ENCODE peak calls at places on chromosome 4, in eight cellular contexts. T is transverse colon, W is suprapubic skin, E is sigmoid colon, N is HCT116, Q is GM12878, X is HepG2, G is spleen. M is an unnamed sample.

GRCh38 chr4:31081375-31081774 is 361.2 kb downstream of the PCDH7 start:
- DNase-seq in Q (no peak), N (no peak), E (no peak), W (no peak), X (no peak), G (no peak), T (no peak), M (no peak)

GRCh38 chr4:168574581-168575295 is 77.9 kb downstream of the PALLD start:
- DNase-seq in E (no peak), G (no peak), N (peak; percentile 95), X (no peak), W (no peak), Q (no peak), T (no peak), M (no peak)

GRCh38 chr4:41358626-41359025 is 101.9 kb downstream of the UCHL1 start:
- DNase-seq in N (no peak), X (no peak), T (no peak), E (no peak), G (peak; percentile 36), W (no peak), Q (no peak), M (peak; percentile 64)

GRCh38 chr4:4864443-4864939 is 5.0 kb downstream of the MSX1 start:
- DNase-seq in E (no peak), X (no peak), G (peak; percentile 52), T (no peak), W (no peak), N (no peak), Q (no peak), M (no peak)

GRCh38 chr4:118034061-118034785 is at the start of gene NDST3:
- DNase-seq in G (peak; percentile 85), Q (no peak), E (no peak), W (no peak), N (peak; percentile 71), T (peak; percentile 39), X (peak; percentile 32), M (peak; percentile 78)

GRCh38 chr4:89727236-89727635 is 109.7 kb downstream of the SNCA start:
- DNase-seq in X (no peak), W (no peak), E (no peak), T (no peak), G (no peak), Q (no peak), N (no peak), M (no peak)

GRCh38 chr4:36230523-36230922 is 13.8 kb downstream of the ARAP2 start:
- DNase-seq in N (no peak), T (no peak), E (no peak), Q (no peak), X (no peak), G (no peak), W (no peak), M (no peak)

GRCh38 chr4:138248058-138248457 is 5.9 kb upstream of the SLC7A11 start:
- DNase-seq in X (no peak), T (no peak), G (no peak), W (no peak), N (no peak), Q (no peak), E (no peak), M (no peak)

GRCh38 chr4:150078996-150079581 is 844 bp downstream of the DCLK2 start:
- DNase-seq in X (no peak), W (no peak), Q (no peak), E (peak; percentile 77), N (no peak), G (peak; percentile 79), T (peak; percentile 37), M (no peak)

GRCh38 chr4:101019941-101020401 is 327.4 kb downstream of the PPP3CA start:
- DNase-seq in W (no peak), Q (peak; percentile 45), N (peak; percentile 90), E (no peak), T (no peak), G (no peak), X (peak; percentile 25), M (no peak)

GRCh38 chr4:6641164-6641970 is 882 bp downstream of the MRFAP1 start:
- DNase-seq in W (peak; percentile 81), E (no peak), G (peak; percentile 91), X (no peak), Q (no peak), T (peak; percentile 61), N (no peak), M (peak; percentile 40)

GRCh38 chr4:182245541-182246245 is 2.5 kb downstream of the TENM3 start:
- DNase-seq in X (no peak), W (no peak), N (no peak), T (no peak), Q (no peak), E (no peak), G (no peak), M (no peak)

GRCh38 chr4:184163813-184164212 is 53.9 kb downstream of the ENPP6 start:
- DNase-seq in W (no peak), X (peak; percentile 26), N (no peak), Q (no peak), E (no peak), T (peak; percentile 54), G (no peak), M (peak; percentile 77)

GRCh38 chr4:84028340-84028739 is 470.8 kb downstream of the NKX6-1 start:
- DNase-seq in E (no peak), X (no peak), W (no peak), G (no peak), N (peak; percentile 15), Q (no peak), T (no peak), M (no peak)

GRCh38 chr4:105683038-105683437 is 25.5 kb downstream of the INTS12 start:
- DNase-seq in N (no peak), W (no peak), X (no peak), G (no peak), E (no peak), Q (no peak), T (peak; percentile 76), M (peak; percentile 95)
- TF ChIP-seq POLR2AphosphoS5 in N (no peak), W (no peak), X (no peak), G (no peak), E (no peak), Q (no peak), T (no peak), M (no peak)

GRCh38 chr4:185717018-185717726 is 94.8 kb downstream of the SORBS2 start:
- DNase-seq in Q (no peak), W (no peak), X (no peak), E (no peak), G (peak; percentile 80), N (no peak), T (no peak), M (no peak)

GRCh38 chr4:185719493-185719843 is 92.5 kb downstream of the SORBS2 start:
- DNase-seq in T (no peak), G (no peak), X (no peak), E (no peak), Q (no peak), N (no peak), W (no peak), M (no peak)

GRCh38 chr4:185716008-185716976 is 95.7 kb downstream of the SORBS2 start:
- DNase-seq in T (no peak), G (no peak), E (no peak), X (no peak), W (no peak), N (no peak), Q (no peak), M (no peak)

GRCh38 chr4:185721190-185721948 is 90.6 kb downstream of the SORBS2 start:
- DNase-seq in T (no peak), Q (no peak), E (no peak), N (no peak), G (no peak), X (peak; percentile 68), W (no peak), M (no peak)

DNA sequence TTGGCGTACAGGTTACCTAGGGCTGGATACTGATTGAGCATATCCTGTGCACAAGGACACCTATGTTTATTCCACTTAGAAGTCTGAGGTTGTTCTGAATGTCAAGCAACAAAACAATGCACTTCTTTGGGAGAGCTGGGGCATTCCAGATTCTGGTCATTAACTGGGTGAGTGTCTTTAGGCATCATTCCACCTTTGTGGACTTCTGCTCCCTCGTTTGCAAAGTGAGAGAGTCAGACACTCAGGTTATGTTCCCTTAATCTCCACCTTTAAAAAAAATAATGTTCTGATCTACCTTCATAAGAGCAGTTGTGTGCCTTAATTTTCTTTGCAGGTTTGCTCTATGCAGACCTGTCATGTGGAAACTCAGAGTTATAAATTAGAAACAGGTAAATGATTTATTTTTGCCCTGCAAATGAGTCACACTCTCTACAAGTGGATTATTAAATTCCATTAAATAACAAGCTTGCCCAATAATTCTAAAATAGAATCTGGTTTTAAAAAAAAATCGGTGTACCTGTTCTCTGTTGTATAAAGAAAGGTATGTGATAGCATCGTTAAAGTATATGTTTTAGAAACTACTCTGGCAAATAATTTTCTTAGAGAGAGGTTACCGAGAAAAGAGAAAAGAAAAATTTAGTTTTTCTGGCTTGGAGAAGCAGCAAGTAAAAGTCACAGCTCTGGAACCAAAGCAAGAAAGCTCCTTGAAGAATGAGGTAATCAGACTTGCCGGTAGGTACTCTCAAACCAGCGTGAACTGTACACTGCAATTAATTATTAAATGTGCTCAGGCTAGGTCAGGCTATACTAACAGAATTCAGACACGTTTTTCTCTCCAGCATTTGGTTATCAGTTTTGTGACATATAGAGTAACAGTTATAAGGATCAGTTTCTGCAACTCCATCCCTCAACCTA is 93.2 kb downstream of the SORBS2 start:
- DNase-seq in Q (no peak), G (no peak), E (no peak), W (no peak), N (no peak), T (no peak), X (no peak), M (no peak)
- TF ChIP-seq CTCF in Q (no peak), G (no peak), E (no peak), W (no peak), N (no peak), T (no peak), X (no peak), M (no peak)

GRCh38 chr4:158770671-158771070 is 1.8 kb downstream of the FNIP2 start:
- DNase-seq in N (no peak), G (no peak), T (no peak), E (no peak), Q (no peak), W (no peak), X (no peak), M (no peak)
- H3K27ac ChIP-seq in N (no peak overlapping the region), G (no peak overlapping the region), T (no peak overlapping the region), E (no peak overlapping the region), Q (no peak overlapping the region), W (no peak overlapping the region), X (no peak overlapping the region), M (peak overlapping the region; percentile 88)

GRCh38 chr4:61922766-61923165 is 722.6 kb downstream of the ADGRL3 start:
- DNase-seq in E (no peak), W (no peak), T (no peak), G (no peak), Q (no peak), N (no peak), X (no peak), M (no peak)
- TF ChIP-seq POLR2AphosphoS5 in E (no peak), W (no peak), T (no peak), G (no peak), Q (no peak), N (no peak), X (no peak), M (no peak)

GRCh38 chr4:24472514-24473308 is 111.6 kb downstream of the DHX15 start:
- DNase-seq in X (peak; percentile 50), T (peak; percentile 72), G (peak; percentile 86), E (peak; percentile 95), Q (no peak), W (peak; percentile 83), N (peak; percentile 50), M (peak; percentile 76)
- TF ChIP-seq CTCF in X (peak; percentile 66), T (peak; percentile 74), G (peak; percentile 28), E (peak; percentile 41), Q (peak; percentile 43), W (peak; percentile 38), N (peak; percentile 69), M (peak; percentile 63)

M was measured in stomach.